ENCODE peak calls at places on chromosomes 11 and 22, in ten cellular contexts. R is neuronal stem cell; S is GM23338; C is HTR-8/SVneo; T is frontal cortex; A is SK-MEL-5; J is Right ventricle myocardium superior; B is T-helper 2 cell; E is NAMALWA; Z is activated T-cell treated with anti-CD3 and anti-CD28 coated beads, Interleukin-2, amount 50 U/mL, for 4 hours. L is an unnamed sample.

GRCh38 chr11:128956401-128957203 is 13.9 kb upstream of the TP53AIP1 start:
- DNase-seq in R (peak; percentile 67), S (peak; percentile 91), C (peak; percentile 53), T (peak; percentile 60), A (peak; percentile 82), J (no peak), B (no peak), E (peak; percentile 78), Z (no peak), L (peak; percentile 73)

GRCh38 chr11:74534216-74534615 is 40.7 kb upstream of the LIPT2 start:
- DNase-seq in R (no peak), S (peak; percentile 25), C (no peak), T (no peak), A (no peak), J (no peak), B (no peak), E (no peak), Z (no peak), L (no peak)

GRCh38 chr11:10076458-10077141 is 217.4 kb downstream of the SBF2 start:
- DNase-seq in R (no peak), S (peak; percentile 83), C (peak; percentile 6), T (no peak), A (peak; percentile 62), J (peak; percentile 86), B (no peak), E (peak; percentile 51), Z (no peak), L (peak; percentile 19)

GRCh38 chr22:20965888-20966855 is 883 bp upstream of the AIFM3 start:
- DNase-seq in R (no peak), S (no peak), C (no peak), T (no peak), A (no peak), J (peak; percentile 35), B (no peak), E (no peak), Z (no peak), L (no peak)

GRCh38 chr22:45997775-45998637 is 21.0 kb upstream of the WNT7B start:
- DNase-seq in R (no peak), S (no peak), C (no peak), T (no peak), A (no peak), J (peak; percentile 59), B (no peak), E (no peak), Z (no peak), L (no peak)

GRCh38 chr22:26585104-26585790 is 4.7 kb downstream of the TPST2 start:
- DNase-seq in R (no peak), S (no peak), C (peak; percentile 60), T (no peak), A (no peak), J (peak; percentile 91), B (no peak), E (no peak), Z (no peak), L (no peak)

GRCh38 chr11:848380-848931 is 5.8 kb downstream of the TSPAN4 start:
- DNase-seq in R (no peak), S (peak; percentile 70), C (no peak), T (peak; percentile 84), A (no peak), J (peak; percentile 67), B (peak; percentile 54), E (peak; percentile 67), Z (peak; percentile 60), L (no peak)

GRCh38 chr22:32130464-32130863 is 28.6 kb downstream of the C22orf42 start:
- DNase-seq in R (no peak), S (no peak), C (no peak), T (no peak), A (peak; percentile 44), J (no peak), B (no peak), E (no peak), Z (no peak), L (no peak)

GRCh38 chr11:132422725-132423124 is 1052.3 kb downstream of the NTM start:
- DNase-seq in R (no peak), S (no peak), C (no peak), T (no peak), A (no peak), J (no peak), B (no peak), E (no peak), Z (no peak), L (no peak)

GRCh38 chr11:134433251-134433650 is 21.2 kb upstream of the B3GAT1 start:
- DNase-seq in R (no peak), S (no peak), C (no peak), T (no peak), A (no peak), J (no peak), B (no peak), E (no peak), Z (no peak), L (no peak)

GRCh38 chr11:13850256-13851010 is 112.1 kb upstream of the SPON1 start:
- DNase-seq in R (no peak), S (no peak), C (no peak), T (peak; percentile 14), A (peak; percentile 22), J (no peak), B (no peak), E (no peak), Z (no peak), L (no peak)